ENCODE peak calls at places on chromosomes 7 and 10, in five cellular contexts. T is PC-9, R is Karpas-422, A is Peyer's patch, U is WERI-Rb-1. C is an unnamed sample. For H3K9me3, the result is how much of the 10 kb centered on the place peaks cover.

GRCh38 chr10:47321521-47322195 is 596 bp upstream of the GDF2 start:
- DNase-seq in T (no peak), R (no peak), A (no peak), U (no peak), C (no peak)

GRCh38 chr7:46220066-46220630 is 299.1 kb upstream of the IGFBP3 start:
- DNase-seq in T (peak), R (no peak), A (no peak), U (no peak), C (no peak)

GRCh38 chr7:82810558-82811259 is 352.0 kb downstream of the PCLO start:
- DNase-seq in T (no peak), R (peak), A (no peak), U (peak), C (no peak)

GRCh38 chr10:61028861-61029361 is 84.9 kb upstream of the RHOBTB1 start:
- DNase-seq in T (no peak), R (no peak), A (no peak), U (no peak), C (no peak)

GRCh38 chr10:13813540-13813939 is 226.8 kb downstream of the PRPF18 start:
- DNase-seq in T (no peak), R (no peak), A (no peak), U (no peak), C (no peak)

GRCh38 chr10:131500892-131501291 is 189.4 kb upstream of the TCERG1L start:
- DNase-seq in T (no peak), R (no peak), A (no peak), U (no peak), C (no peak)

GRCh38 chr10:3119796-3120459 is 52.6 kb downstream of the PFKP start:
- DNase-seq in T (no peak), R (peak), A (no peak), U (peak), C (no peak)

GRCh38 chr10:15548331-15548730 is 171.4 kb downstream of the ITGA8 start:
- DNase-seq in T (no peak), R (no peak), A (no peak), U (no peak), C (no peak)

GRCh38 chr10:102629661-102630614 is 14.3 kb upstream of the TRIM8 start:
- DNase-seq in T (peak), R (no peak), A (no peak), U (peak), C (no peak)

GRCh38 chr7:156442503-156442902 is 198.1 kb upstream of the RNF32 start:
- DNase-seq in T (no peak), R (no peak), A (no peak), U (no peak), C (no peak)

GRCh38 chr7:76356823-76357222 is 2.0 kb downstream of the YWHAG start:
- DNase-seq in T (peak), R (no peak), A (no peak), U (no peak), C (no peak)

GRCh38 chr10:22677333-22677732 is 37.0 kb downstream of the PIP4K2A start:
- DNase-seq in T (no peak), R (no peak), A (no peak), U (no peak), C (no peak)

GRCh38 chr10:30151581-30152389 is 92.4 kb upstream of the JCAD start:
- DNase-seq in T (peak), R (no peak), A (no peak), U (no peak), C (no peak)

GRCh38 chr7:25940086-25940906 is 211.7 kb upstream of the NFE2L3 start:
- DNase-seq in T (no peak), R (no peak), A (no peak), U (peak), C (no peak)

GRCh38 chr7:23369100-23369499 is 70.0 kb downstream of the MALSU1 start:
- DNase-seq in T (no peak), R (peak), A (no peak), U (no peak), C (no peak)

GRCh38 chr7:107029061-107029763 is 15.3 kb upstream of the PRKAR2B start:
- DNase-seq in T (no peak), R (no peak), A (no peak), U (no peak), C (no peak)

GRCh38 chr10:440127-440526 is 249.3 kb downstream of the DIP2C start:
- DNase-seq in T (no peak), R (no peak), A (no peak), U (no peak), C (no peak)

GRCh38 chr7:103051520-103051919 is 23.1 kb downstream of the FBXL13 start:
- DNase-seq in T (no peak), R (no peak), A (no peak), U (no peak), C (no peak)
- H3K9me3 ChIP-seq in T (under half), R (under half), A (under half), U (under half), C (under half)

GRCh38 chr10:132844069-132844809 is 58.3 kb upstream of the NKX6-2 start:
- DNase-seq in T (no peak), R (no peak), A (no peak), U (no peak), C (no peak)

GRCh38 chr10:132841254-132841975 is 55.5 kb upstream of the NKX6-2 start:
- DNase-seq in T (no peak), R (no peak), A (no peak), U (no peak), C (no peak)

GRCh38 chr10:132845041-132845551 is 59.1 kb upstream of the NKX6-2 start:
- DNase-seq in T (no peak), R (no peak), A (no peak), U (no peak), C (no peak)

GRCh38 chr10:132840698-132841097 is 54.8 kb upstream of the NKX6-2 start:
- DNase-seq in T (no peak), R (no peak), A (no peak), U (no peak), C (no peak)

GRCh38 chr10:132842397-132842796 is 56.5 kb upstream of the NKX6-2 start:
- DNase-seq in T (no peak), R (no peak), A (no peak), U (no peak), C (no peak)
- H3K9me3 ChIP-seq in T (under half), R (under half), A (under half), U (under half), C (under half)

GRCh38 chr7:157900011-157900410 is 563.2 kb downstream of the DNAJB6 start:
- DNase-seq in T (no peak), R (no peak), A (no peak), U (no peak), C (no peak)
- H3K9me3 ChIP-seq in T (under half), R (under half), A (under half), U (under half), C (under half)

GRCh38 chr10:37390901-37391300 is 265.5 kb downstream of the ANKRD30A start:
- DNase-seq in T (no peak), R (no peak), A (no peak), U (no peak), C (no peak)
- H3K9me3 ChIP-seq in T (under half), R (under half), A (under half), U (under half), C (under half)

GRCh38 chr7:133741078-133741477 is 386.1 kb upstream of the LRGUK start:
- DNase-seq in T (no peak), R (no peak), A (no peak), U (no peak), C (no peak)

GRCh38 chr7:133730360-133730759 is 396.8 kb upstream of the LRGUK start:
- DNase-seq in T (no peak), R (no peak), A (no peak), U (no peak), C (no peak)

GRCh38 chr7:133739817-133740216 is 387.3 kb upstream of the LRGUK start:
- DNase-seq in T (no peak), R (no peak), A (no peak), U (no peak), C (no peak)

DNA sequence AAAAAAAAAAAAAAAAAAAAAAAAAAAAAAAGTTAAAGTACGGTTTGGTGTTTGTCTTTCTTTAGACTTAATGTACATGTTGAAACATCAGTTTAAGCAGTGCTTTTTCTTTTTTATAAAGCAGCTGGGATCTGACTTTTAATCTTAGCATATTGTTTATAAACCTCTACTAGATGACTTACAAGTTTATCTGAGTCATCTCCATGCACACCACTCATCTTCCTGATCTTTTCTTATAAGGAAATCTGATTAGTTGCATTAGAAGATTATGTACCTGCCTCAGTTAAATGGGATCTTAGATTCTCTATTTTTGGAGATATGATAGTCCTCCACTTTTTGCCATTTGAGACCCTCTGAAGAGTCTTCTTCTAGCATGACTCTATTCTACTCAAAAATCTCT is 391.9 kb upstream of the LRGUK start:
- DNase-seq in T (no peak), R (no peak), A (no peak), U (no peak), C (no peak)
- H3K9me3 ChIP-seq in T (under half), R (under half), A (under half), U (under half), C (under half)

DNA sequence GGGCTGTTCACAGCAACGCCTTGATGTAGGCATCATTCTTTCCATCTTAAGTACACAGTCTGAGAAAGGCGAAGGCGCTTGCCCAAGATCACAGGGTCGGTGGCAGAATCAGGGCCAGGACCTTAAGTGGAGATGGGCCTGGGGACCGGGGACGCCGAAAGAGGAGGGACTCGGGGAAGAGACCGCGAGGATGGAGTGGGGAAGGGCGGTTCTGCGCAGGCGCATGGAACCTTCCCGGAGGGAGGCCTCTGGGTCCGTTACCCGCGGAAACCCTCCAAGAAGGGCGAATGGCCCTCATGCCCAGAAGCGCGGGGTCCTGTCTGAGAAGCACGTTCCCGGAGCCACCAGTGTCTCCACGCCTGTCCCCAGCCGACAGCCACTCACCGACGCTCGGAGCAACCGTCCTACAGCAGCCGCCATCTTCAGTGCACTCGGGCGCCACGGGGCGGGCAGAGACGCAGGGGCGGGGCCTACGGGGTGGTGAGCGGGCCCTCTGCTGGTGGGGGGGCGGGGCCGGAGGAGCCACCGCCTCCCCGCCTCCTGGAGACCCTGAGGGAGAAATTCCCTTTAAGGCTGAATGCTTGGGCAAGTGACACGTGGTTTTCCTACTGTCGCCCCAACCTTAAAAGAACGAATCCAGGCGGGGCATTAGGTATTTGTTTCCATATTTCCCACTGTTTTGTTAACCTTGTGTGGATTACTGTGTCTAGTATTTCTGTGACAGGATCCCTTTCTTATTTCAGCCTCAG is at the start of gene PRDX3:
- DNase-seq in T (peak), R (peak), A (peak), U (peak), C (peak)
- H3K9me3 ChIP-seq in T (under half), R (under half), A (under half), U (under half), C (under half)

GRCh38 chr7:140857048-140857447 is 67.7 kb downstream of the BRAF start:
- DNase-seq in T (no peak), R (no peak), A (no peak), U (no peak), C (no peak)
- H3K9me3 ChIP-seq in T (under half), R (under half), A (under half), U (under half), C (under half)

C was measured in CD4-positive, alpha-beta T cell.